ENCODE peak calls at places on chromosome 5, in five cellular contexts. W, N, E, F and Q are unnamed samples.

GRCh38 chr5:38497946-38498345 is 58.5 kb downstream of the LIFR start:
- DNase-seq in W (no peak), N (peak), E (no peak), F (no peak), Q (peak)

GRCh38 chr5:179143446-179143845 is 83.3 kb downstream of the ZNF354C start:
- DNase-seq in W (no peak), N (no peak), E (no peak), F (peak), Q (peak)

GRCh38 chr5:78727786-78728761 is 79.5 kb upstream of the LHFPL2 start:
- DNase-seq in W (peak), N (no peak), E (peak), F (no peak), Q (no peak)

GRCh38 chr5:52801329-52801728 is 13.6 kb downstream of the ITGA1 start:
- DNase-seq in W (no peak), N (peak), E (no peak), F (no peak), Q (peak)

GRCh38 chr5:96015709-96016108 is 54.1 kb upstream of the ELL2 start:
- DNase-seq in W (no peak), N (no peak), E (no peak), F (no peak), Q (no peak)

GRCh38 chr5:146904890-146905289 is 26.3 kb upstream of the PPP2R2B start:
- DNase-seq in W (no peak), N (no peak), E (no peak), F (no peak), Q (no peak)

GRCh38 chr5:75616961-75617660 is 5.9 kb downstream of the ANKDD1B start:
- DNase-seq in W (no peak), N (no peak), E (no peak), F (peak), Q (no peak)

GRCh38 chr5:82885657-82886389 is 191.4 kb downstream of the TMEM167A start:
- DNase-seq in W (peak), N (no peak), E (peak), F (no peak), Q (no peak)

GRCh38 chr5:176658817-176659216 is 11.5 kb downstream of the TSPAN17 start:
- DNase-seq in W (no peak), N (no peak), E (no peak), F (no peak), Q (no peak)

GRCh38 chr5:126373621-126374416 is 49.4 kb upstream of the GRAMD2B start:
- DNase-seq in W (no peak), N (no peak), E (no peak), F (no peak), Q (no peak)
- TF ChIP-seq MAX in W (no peak), N (no peak), E (no peak), F (no peak), Q (no peak)

GRCh38 chr5:133400831-133401351 is 211.4 kb downstream of the FSTL4 start:
- DNase-seq in W (no peak), N (no peak), E (no peak), F (no peak), Q (no peak)
- TF ChIP-seq MYC in W (no peak), N (no peak), E (no peak), F (no peak), Q (no peak)

GRCh38 chr5:155729684-155730059 is 597.3 kb upstream of the SGCD start:
- DNase-seq in W (no peak), N (no peak), E (no peak), F (no peak), Q (no peak)

GRCh38 chr5:155728146-155728856 is 598.7 kb upstream of the SGCD start:
- DNase-seq in W (peak), N (no peak), E (no peak), F (no peak), Q (no peak)

GRCh38 chr5:155727512-155728145 is 599.3 kb upstream of the SGCD start:
- DNase-seq in W (peak), N (no peak), E (no peak), F (no peak), Q (no peak)

GRCh38 chr5:155728857-155729683 is 597.9 kb upstream of the SGCD start:
- DNase-seq in W (no peak), N (no peak), E (no peak), F (no peak), Q (no peak)

GRCh38 chr5:155726267-155726666 is 600.7 kb upstream of the SGCD start:
- DNase-seq in W (no peak), N (no peak), E (no peak), F (no peak), Q (peak)
- TF ChIP-seq MAX in W (no peak), N (no peak), E (no peak), F (no peak), Q (no peak)

GRCh38 chr5:138784590-138784989 is 31.4 kb downstream of the CTNNA1 start:
- DNase-seq in W (no peak), N (no peak), E (no peak), F (no peak), Q (no peak)

GRCh38 chr5:138789771-138790242 is 36.6 kb downstream of the CTNNA1 start:
- DNase-seq in W (peak), N (peak), E (no peak), F (peak), Q (peak)

GRCh38 chr5:138778234-138778633 is 25.0 kb downstream of the CTNNA1 start:
- DNase-seq in W (no peak), N (no peak), E (no peak), F (no peak), Q (no peak)

DNA sequence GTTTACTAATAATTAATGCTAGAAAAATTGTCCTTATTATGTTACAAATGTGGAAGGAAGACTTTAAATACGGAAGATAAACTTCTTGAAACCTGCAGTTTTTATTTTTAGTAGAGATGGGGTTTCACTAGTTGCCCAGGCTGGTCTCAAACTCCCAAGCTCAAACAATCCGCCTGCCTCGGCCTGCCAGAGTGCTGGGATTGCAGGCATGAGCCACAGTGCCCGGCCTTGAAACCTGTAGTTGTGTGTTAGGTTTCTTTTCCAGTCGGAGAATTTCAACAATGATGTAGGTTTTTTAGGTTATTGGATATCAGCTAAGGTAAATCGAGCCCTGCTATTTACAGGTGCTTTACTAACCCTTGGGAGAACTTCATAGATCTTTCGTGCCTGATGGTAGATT is 30.8 kb downstream of the CTNNA1 start:
- DNase-seq in W (no peak), N (no peak), E (no peak), F (no peak), Q (no peak)
- TF ChIP-seq MYC in W (no peak), N (no peak), E (no peak), F (no peak), Q (no peak)

GRCh38 chr5:152824316-152824715 is 419.2 kb upstream of the NMUR2 start:
- DNase-seq in W (no peak), N (no peak), E (no peak), F (no peak), Q (no peak)
- TF ChIP-seq MAX in W (no peak), N (no peak), E (no peak), F (no peak), Q (no peak)

DNA sequence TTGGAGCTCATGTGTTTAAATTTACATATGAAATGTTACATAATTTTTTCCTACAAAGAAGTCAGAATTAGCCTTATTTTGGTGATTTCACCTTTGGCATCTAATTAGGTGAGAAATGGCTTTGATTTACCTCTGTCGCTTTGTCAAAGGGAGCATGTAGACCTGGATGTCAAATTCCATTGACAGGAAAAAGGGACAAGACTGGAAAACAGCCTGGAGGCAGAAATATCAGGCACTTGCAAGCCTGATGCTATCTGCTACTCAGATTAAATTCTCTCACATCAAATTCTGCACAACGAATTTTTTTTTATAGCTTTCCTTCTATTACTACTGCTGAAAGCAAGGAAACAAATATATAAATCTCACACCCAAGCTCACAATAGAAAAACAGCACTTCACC is 54.1 kb upstream of the CTNND2 start:
- DNase-seq in W (no peak), N (no peak), E (no peak), F (no peak), Q (no peak)
- TF ChIP-seq MYC in W (no peak), N (no peak), E (no peak), F (no peak), Q (no peak)